ENCODE peak calls at places on chromosomes 4 and X, in seven cellular contexts. R, Y, P, L, W, K and J are unnamed samples.

GRCh38 chr4:82951196-82951595 is 50.7 kb downstream of the THAP9 start:
- DNase-seq in W (no peak), Y (no peak), P (no peak), L (peak), R (no peak), K (no peak), J (no peak)

GRCh38 chr4:100049872-100050271 is 99.8 kb upstream of the H2AZ1 start:
- DNase-seq in P (no peak), L (peak), Y (no peak), R (no peak), W (no peak), K (no peak), J (no peak)

GRCh38 chrX:40098264-40099045 is 697 bp upstream of the BCOR start:
- DNase-seq in Y (no peak), R (peak), W (peak), K (peak), L (peak), P (no peak), J (no peak)

GRCh38 chrX:22053486-22053885 is 21.4 kb downstream of the PHEX start:
- DNase-seq in R (no peak), L (no peak), Y (no peak), P (no peak), K (no peak), W (no peak), J (no peak)

GRCh38 chr4:137635108-137635507 is 102.8 kb upstream of the PCDH18 start:
- DNase-seq in P (no peak), L (peak), K (no peak), R (no peak), Y (no peak), W (no peak), J (no peak)

GRCh38 chr4:65241257-65241997 is 428.9 kb downstream of the EPHA5 start:
- DNase-seq in P (no peak), W (no peak), K (no peak), Y (no peak), R (no peak), L (no peak), J (no peak)

GRCh38 chr4:80184053-80184790 is 13.1 kb upstream of the PRDM8 start:
- DNase-seq in W (peak), Y (peak), L (peak), K (peak), R (peak), P (peak), J (peak)

GRCh38 chr4:155973639-155974475 is 20.2 kb upstream of the CTSO start:
- DNase-seq in Y (peak), P (no peak), K (no peak), L (peak), R (no peak), W (no peak), J (no peak)

GRCh38 chrX:103175944-103176753 is 38.8 kb upstream of the BEX4 start:
- DNase-seq in R (peak), W (peak), P (peak), K (peak), Y (peak), L (peak), J (peak)